ENCODE peak calls at places on chromosomes 2 and 18, in five cellular contexts. J is endodermal cell; I is stimulated activated CD8-positive, alpha-beta memory T cell treated with anti-CD3 and anti-CD28 coated beads, Interleukin-15, amount 100 ng/mL, for 24 hours; O is cardiac muscle cell; H is stimulated activated CD4-positive, alpha-beta T cell treated with anti-CD3 and anti-CD28 coated beads, Interleukin-2, amount 100 ng/mL, for 4 hours. F is an unnamed sample.

GRCh38 chr2:152548996-152549395 is 168.3 kb downstream of the PRPF40A start:
- DNase-seq in J (no peak), I (no peak), O (no peak), H (no peak), F (no peak)

GRCh38 chr2:220078439-220078838 is 451.0 kb downstream of the SLC4A3 start:
- DNase-seq in J (no peak), I (no peak), O (no peak), H (no peak), F (no peak)

GRCh38 chr2:126200538-126200937 is 455.4 kb upstream of the GYPC start:
- DNase-seq in J (no peak), I (no peak), O (no peak), H (no peak), F (no peak)

GRCh38 chr2:151291224-151291623 is 1.8 kb upstream of the NMI start:
- DNase-seq in J (no peak), I (no peak), O (no peak), H (no peak), F (no peak)

GRCh38 chr2:164655750-164656149 is 34.5 kb upstream of the GRB14 start:
- DNase-seq in J (no peak), I (no peak), O (no peak), H (no peak), F (no peak)

GRCh38 chr2:26429779-26430654 is 28.3 kb downstream of the DRC1 start:
- DNase-seq in J (no peak), I (no peak), O (no peak), H (no peak), F (peak; percentile 44)

GRCh38 chr2:233061007-233061590 is 957 bp downstream of the INPP5D start:
- DNase-seq in J (no peak), I (no peak), O (no peak), H (no peak), F (no peak)

GRCh38 chr2:238669046-238669445 is 178.8 kb upstream of the TWIST2 start:
- DNase-seq in J (no peak), I (no peak), O (no peak), H (no peak), F (no peak)

GRCh38 chr18:26656944-26657536 is 108.7 kb upstream of the KCTD1 start:
- DNase-seq in J (peak; percentile 86), I (no peak), O (peak; percentile 81), H (no peak), F (peak; percentile 75)

GRCh38 chr18:57469884-57470283 is 34.7 kb downstream of the ONECUT2 start:
- DNase-seq in J (no peak), I (no peak), O (no peak), H (no peak), F (no peak)

GRCh38 chr2:102126660-102127059 is 15.9 kb upstream of the IL1R1 start:
- DNase-seq in J (no peak), I (no peak), O (no peak), H (no peak), F (no peak)

GRCh38 chr2:25309402-25309801 is 32.3 kb downstream of the DNMT3A start:
- DNase-seq in J (peak; percentile 91), I (no peak), O (peak; percentile 63), H (peak; percentile 59), F (peak; percentile 77)

GRCh38 chr18:77107218-77107815 is 25.3 kb downstream of the MBP start:
- DNase-seq in J (no peak), I (no peak), O (no peak), H (no peak), F (no peak)

F was measured in cerebellar cortex.